ENCODE peak calls at places on chromosomes 11 and 22, in seven cellular contexts. One of them, this sample, is unnamed.

GRCh38 chr11:15170170-15170569 is 55.4 kb downstream of the INSC start:
- DNase-seq in IMR-90: peak
- DNase-seq in neuronal stem cell: no peak
- DNase-seq in trophoblast cell: no peak
- DNase-seq in mesenchymal stem cell: peak
- DNase-seq in H1: no peak
- DNase-seq in mesendoderm: no peak
- DNase-seq in this sample: no peak

GRCh38 chr22:47174671-47175111 is 412.2 kb downstream of the TBC1D22A start:
- DNase-seq in H1: no peak
- DNase-seq in trophoblast cell: no peak
- DNase-seq in neuronal stem cell: no peak
- DNase-seq in mesenchymal stem cell: no peak
- DNase-seq in mesendoderm: no peak
- DNase-seq in IMR-90: no peak
- DNase-seq in this sample: peak

GRCh38 chr11:117479372-117479771 is 151.7 kb downstream of the CEP164 start:
- DNase-seq in mesendoderm: no peak
- DNase-seq in neuronal stem cell: no peak
- DNase-seq in mesenchymal stem cell: no peak
- DNase-seq in trophoblast cell: no peak
- DNase-seq in H1: no peak
- DNase-seq in IMR-90: no peak
- DNase-seq in this sample: peak

GRCh38 chr11:9615031-9615451 is 41.6 kb downstream of the WEE1 start:
- DNase-seq in neuronal stem cell: no peak
- DNase-seq in mesenchymal stem cell: peak
- DNase-seq in trophoblast cell: peak
- DNase-seq in IMR-90: peak
- DNase-seq in H1: no peak
- DNase-seq in mesendoderm: no peak
- DNase-seq in this sample: no peak

GRCh38 chr11:57321996-57322880 is 2.5 kb downstream of the TNKS1BP1 start:
- DNase-seq in trophoblast cell: peak
- DNase-seq in mesenchymal stem cell: peak
- DNase-seq in H1: no peak
- DNase-seq in mesendoderm: peak
- DNase-seq in neuronal stem cell: peak
- DNase-seq in IMR-90: peak
- DNase-seq in this sample: peak

GRCh38 chr22:29994941-29995340 is 85.3 kb upstream of the HORMAD2 start:
- DNase-seq in trophoblast cell: no peak
- DNase-seq in mesenchymal stem cell: peak
- DNase-seq in mesendoderm: no peak
- DNase-seq in IMR-90: peak
- DNase-seq in H1: no peak
- DNase-seq in neuronal stem cell: no peak
- DNase-seq in this sample: no peak

GRCh38 chr11:85961130-85961529 is 105.9 kb downstream of the CCDC83 start:
- DNase-seq in neuronal stem cell: no peak
- DNase-seq in H1: no peak
- DNase-seq in mesendoderm: no peak
- DNase-seq in IMR-90: no peak
- DNase-seq in trophoblast cell: no peak
- DNase-seq in mesenchymal stem cell: no peak
- DNase-seq in this sample: no peak

GRCh38 chr11:62124186-62125113 is 639 bp downstream of the INCENP start:
- DNase-seq in mesendoderm: peak
- DNase-seq in mesenchymal stem cell: peak
- DNase-seq in H1: no peak
- DNase-seq in neuronal stem cell: no peak
- DNase-seq in IMR-90: peak
- DNase-seq in trophoblast cell: peak
- DNase-seq in this sample: no peak

GRCh38 chr11:57410287-57410686 is 16.6 kb downstream of the SLC43A3 start:
- DNase-seq in mesendoderm: no peak
- DNase-seq in IMR-90: peak
- DNase-seq in trophoblast cell: peak
- DNase-seq in neuronal stem cell: no peak
- DNase-seq in mesenchymal stem cell: peak
- DNase-seq in H1: no peak
- DNase-seq in this sample: no peak

GRCh38 chr11:76419896-76420295 is 24.9 kb upstream of the EMSY start:
- DNase-seq in mesenchymal stem cell: no peak
- DNase-seq in H1: no peak
- DNase-seq in trophoblast cell: no peak
- DNase-seq in neuronal stem cell: no peak
- DNase-seq in IMR-90: no peak
- DNase-seq in mesendoderm: peak
- DNase-seq in this sample: peak

GRCh38 chr11:58711832-58712231 is 19.9 kb downstream of the GLYAT start:
- DNase-seq in H1: no peak
- DNase-seq in trophoblast cell: no peak
- DNase-seq in neuronal stem cell: no peak
- DNase-seq in mesenchymal stem cell: no peak
- DNase-seq in mesendoderm: no peak
- DNase-seq in IMR-90: no peak
- DNase-seq in this sample: no peak
- H3K23ac ChIP-seq in H1: no peak
- H3K23ac ChIP-seq in trophoblast cell: no peak
- H3K23ac ChIP-seq in neuronal stem cell: no peak
- H3K23ac ChIP-seq in mesenchymal stem cell: no peak
- H3K23ac ChIP-seq in mesendoderm: no peak
- H3K23ac ChIP-seq in IMR-90: no peak
- H3K23ac ChIP-seq in this sample: no peak

DNA sequence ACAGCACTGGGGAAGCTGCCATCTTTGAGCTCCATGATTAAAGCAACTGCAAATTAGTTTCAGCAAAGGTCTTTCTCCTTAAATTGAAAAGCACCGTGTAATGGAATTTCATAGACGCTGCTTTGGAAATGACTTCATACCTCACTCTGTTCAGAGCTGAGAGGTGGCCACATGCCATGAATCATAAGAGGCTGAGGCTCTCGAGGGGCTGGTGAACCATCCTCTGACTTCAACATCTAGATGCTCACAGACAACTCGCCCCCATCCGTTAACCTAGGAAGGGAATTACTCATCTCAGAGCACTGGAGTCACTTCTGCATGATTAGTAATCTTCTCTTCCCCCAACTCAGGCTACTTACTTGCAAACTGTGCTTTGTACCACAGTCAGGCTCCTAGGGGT is 122.3 kb downstream of the RCN1 start:
- DNase-seq in trophoblast cell: peak
- DNase-seq in H1: no peak
- DNase-seq in mesendoderm: no peak
- DNase-seq in neuronal stem cell: no peak
- DNase-seq in mesenchymal stem cell: peak
- DNase-seq in IMR-90: peak
- DNase-seq in this sample: no peak
- H3K4me2 ChIP-seq in trophoblast cell: no peak
- H3K4me2 ChIP-seq in H1: no peak
- H3K4me2 ChIP-seq in mesendoderm: no peak
- H3K4me2 ChIP-seq in neuronal stem cell: no peak
- H3K4me2 ChIP-seq in mesenchymal stem cell: no peak
- H3K4me2 ChIP-seq in IMR-90: peak
- H3K4me2 ChIP-seq in this sample: no peak

DNA sequence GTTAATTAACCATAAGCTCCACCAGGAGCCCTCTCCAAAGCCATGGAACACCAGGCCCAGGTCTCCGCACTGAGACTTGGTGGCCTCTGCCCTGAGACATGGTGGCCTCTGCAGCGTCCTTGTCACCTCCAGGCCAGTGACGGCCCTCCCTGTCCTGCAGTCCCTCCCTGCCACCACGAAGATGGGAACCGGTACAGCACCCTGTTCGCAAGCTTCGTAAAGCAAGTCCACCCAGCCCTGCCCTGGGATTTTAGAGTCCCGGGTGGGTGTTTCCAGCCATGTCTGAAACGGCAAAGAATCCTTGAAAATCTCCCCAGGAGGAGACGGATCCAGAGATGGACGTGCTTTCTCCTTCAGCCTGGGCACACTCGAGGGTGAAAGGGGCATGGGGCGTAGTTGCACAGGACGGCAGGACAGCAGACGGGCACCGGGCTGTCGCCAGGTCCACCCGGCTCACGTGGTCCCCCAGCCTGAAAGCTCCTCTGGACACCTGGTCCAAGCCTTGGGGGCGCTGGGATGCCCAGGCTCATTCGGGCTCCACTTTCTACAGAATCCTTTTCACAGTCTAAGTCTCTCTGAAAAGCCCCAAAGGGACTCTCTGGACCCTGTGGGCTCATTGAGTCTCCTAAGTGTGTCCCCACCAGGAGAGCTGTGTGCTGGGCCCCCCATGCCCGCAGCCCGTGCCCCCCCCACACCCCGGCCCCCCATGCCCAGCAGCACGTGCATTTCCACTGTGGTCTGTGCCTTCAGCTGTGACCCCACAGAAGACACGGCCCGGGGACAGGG is 456.2 kb downstream of the BRD1 start:
- DNase-seq in IMR-90: no peak
- DNase-seq in trophoblast cell: no peak
- DNase-seq in mesenchymal stem cell: no peak
- DNase-seq in mesendoderm: no peak
- DNase-seq in H1: no peak
- DNase-seq in neuronal stem cell: no peak
- DNase-seq in this sample: peak
- H3K23ac ChIP-seq in IMR-90: no peak
- H3K23ac ChIP-seq in trophoblast cell: no peak
- H3K23ac ChIP-seq in mesenchymal stem cell: no peak
- H3K23ac ChIP-seq in mesendoderm: no peak
- H3K23ac ChIP-seq in H1: no peak
- H3K23ac ChIP-seq in neuronal stem cell: no peak
- H3K23ac ChIP-seq in this sample: no peak

DNA sequence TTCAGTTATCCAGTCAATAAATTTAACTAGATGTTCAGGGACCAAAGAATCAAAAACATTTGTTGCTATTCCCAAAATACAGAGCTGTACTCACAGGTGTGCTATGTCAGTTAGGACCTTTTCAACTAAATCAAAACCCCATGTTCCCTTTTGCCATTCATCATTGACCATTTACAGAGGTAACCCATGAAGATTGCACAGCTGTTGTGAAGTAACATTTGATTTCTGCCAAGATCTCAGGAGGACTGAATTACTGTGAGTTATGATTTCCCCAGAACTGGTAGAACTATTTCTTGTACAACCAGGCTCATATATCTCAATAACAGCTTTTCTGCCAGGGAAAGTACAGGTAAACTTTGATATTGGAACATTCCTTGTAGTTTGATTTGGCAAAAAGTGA is 131.1 kb upstream of the FIBIN start:
- DNase-seq in mesendoderm: no peak
- DNase-seq in IMR-90: no peak
- DNase-seq in H1: no peak
- DNase-seq in mesenchymal stem cell: no peak
- DNase-seq in trophoblast cell: no peak
- DNase-seq in neuronal stem cell: no peak
- DNase-seq in this sample: no peak
- H3K4me2 ChIP-seq in mesendoderm: no peak
- H3K4me2 ChIP-seq in IMR-90: no peak
- H3K4me2 ChIP-seq in H1: no peak
- H3K4me2 ChIP-seq in mesenchymal stem cell: no peak
- H3K4me2 ChIP-seq in trophoblast cell: no peak
- H3K4me2 ChIP-seq in neuronal stem cell: no peak
- H3K4me2 ChIP-seq in this sample: no peak

GRCh38 chr22:27273386-27273785 is 528.2 kb downstream of the MN1 start:
- DNase-seq in mesendoderm: peak
- DNase-seq in H1: no peak
- DNase-seq in trophoblast cell: no peak
- DNase-seq in IMR-90: no peak
- DNase-seq in mesenchymal stem cell: no peak
- DNase-seq in neuronal stem cell: no peak
- DNase-seq in this sample: no peak
- H3K23ac ChIP-seq in mesendoderm: no peak
- H3K23ac ChIP-seq in H1: no peak
- H3K23ac ChIP-seq in trophoblast cell: no peak
- H3K23ac ChIP-seq in IMR-90: no peak
- H3K23ac ChIP-seq in mesenchymal stem cell: no peak
- H3K23ac ChIP-seq in neuronal stem cell: no peak
- H3K23ac ChIP-seq in this sample: no peak

DNA sequence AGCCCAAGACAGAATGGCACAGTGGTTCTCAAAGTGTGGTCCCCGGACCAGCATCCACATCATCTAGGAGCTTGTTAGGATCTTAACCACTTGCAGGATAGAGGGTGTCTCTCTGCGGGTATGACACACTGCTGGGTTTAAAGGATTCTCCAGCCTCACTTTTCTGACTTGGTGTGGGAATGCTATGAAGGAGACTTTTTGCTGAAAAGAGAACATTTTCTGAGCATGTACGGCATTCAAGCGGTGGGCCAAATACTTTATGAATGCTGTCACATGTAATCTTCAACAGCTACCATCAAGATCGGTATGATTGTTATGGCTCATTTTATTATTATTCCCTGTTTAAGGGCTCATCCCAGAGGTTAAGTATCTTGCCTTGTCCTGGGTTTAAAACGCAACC is 1.7 kb upstream of the CD82 start:
- DNase-seq in mesendoderm: no peak
- DNase-seq in IMR-90: peak
- DNase-seq in neuronal stem cell: no peak
- DNase-seq in trophoblast cell: no peak
- DNase-seq in mesenchymal stem cell: peak
- DNase-seq in H1: no peak
- DNase-seq in this sample: no peak
- H3K4me2 ChIP-seq in mesendoderm: no peak
- H3K4me2 ChIP-seq in IMR-90: peak
- H3K4me2 ChIP-seq in neuronal stem cell: no peak
- H3K4me2 ChIP-seq in trophoblast cell: no peak
- H3K4me2 ChIP-seq in mesenchymal stem cell: no peak
- H3K4me2 ChIP-seq in H1: no peak
- H3K4me2 ChIP-seq in this sample: no peak

GRCh38 chr22:36497910-36498669 is 8.8 kb downstream of the FOXRED2 start:
- DNase-seq in IMR-90: no peak
- DNase-seq in trophoblast cell: no peak
- DNase-seq in neuronal stem cell: no peak
- DNase-seq in mesendoderm: peak
- DNase-seq in H1: no peak
- DNase-seq in mesenchymal stem cell: no peak
- DNase-seq in this sample: no peak

DNA sequence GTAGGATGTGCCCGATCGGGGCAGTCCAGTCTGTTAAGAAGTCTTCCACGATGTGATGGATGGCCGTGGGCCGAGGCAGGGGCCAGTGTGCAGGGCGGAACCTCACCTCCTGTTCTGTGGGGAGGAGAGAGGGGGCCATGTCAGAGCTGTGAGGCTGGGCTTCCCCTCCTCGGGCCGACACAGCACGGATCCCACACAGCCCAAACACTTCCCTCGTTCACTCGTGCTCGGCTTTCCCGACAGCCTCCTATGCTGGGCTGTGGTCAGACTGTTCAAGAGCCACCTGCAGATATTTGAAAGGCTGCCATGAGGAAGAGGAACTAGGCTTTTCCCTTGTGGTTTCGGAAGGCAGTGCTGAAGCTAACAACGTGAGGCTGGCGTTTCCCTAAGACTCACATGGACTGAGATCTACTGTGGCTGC is 12.3 kb upstream of the TXN2 start:
- DNase-seq in IMR-90: no peak
- DNase-seq in mesendoderm: no peak
- DNase-seq in trophoblast cell: no peak
- DNase-seq in neuronal stem cell: no peak
- DNase-seq in mesenchymal stem cell: no peak
- DNase-seq in H1: no peak
- DNase-seq in this sample: no peak
- H3K23ac ChIP-seq in IMR-90: no peak
- H3K23ac ChIP-seq in mesendoderm: no peak
- H3K23ac ChIP-seq in trophoblast cell: no peak
- H3K23ac ChIP-seq in neuronal stem cell: no peak
- H3K23ac ChIP-seq in mesenchymal stem cell: no peak
- H3K23ac ChIP-seq in H1: no peak
- H3K23ac ChIP-seq in this sample: no peak

This sample was measured in H9.